ENCODE peak calls at places on chromosomes 13 and 19, in ten cellular contexts. A, M, O, F, Z, Q, Y, J, P and N are unnamed samples.

GRCh38 chr19:18292810-18293641 is 11.6 kb upstream of the JUND start:
- DNase-seq in J (peak; percentile 85), O (peak; percentile 51), M (peak; percentile 60), P (no peak), A (peak; percentile 77), Y (peak; percentile 82), Z (no peak), Q (no peak), F (peak; percentile 84), N (no peak)

GRCh38 chr13:27821566-27821965 is 29.3 kb downstream of the GSX1 start:
- DNase-seq in F (no peak), P (no peak), O (no peak), M (no peak), J (no peak), Q (no peak), Z (no peak), Y (peak; percentile 6), A (peak; percentile 4), N (no peak)

GRCh38 chr19:15618321-15618720 is 3.3 kb downstream of the CYP4F8 start:
- DNase-seq in F (no peak), A (no peak), M (no peak), O (no peak), J (no peak), Z (no peak), Y (no peak), Q (no peak), P (no peak), N (no peak)

GRCh38 chr13:111904701-111905608 is 162.0 kb upstream of the SOX1 start:
- DNase-seq in O (no peak), Q (no peak), F (no peak), A (no peak), P (no peak), Y (no peak), Z (no peak), M (no peak), J (no peak), N (no peak)

GRCh38 chr13:104641309-104641708 is 1575.1 kb upstream of the SLC10A2 start:
- DNase-seq in Y (peak; percentile 47), Z (peak; percentile 2), A (peak; percentile 60), O (no peak), F (no peak), P (no peak), Q (no peak), J (no peak), M (no peak), N (no peak)

GRCh38 chr19:47836038-47836437 is 14.3 kb downstream of the CRX start:
- DNase-seq in M (no peak), J (no peak), F (no peak), P (no peak), Y (no peak), O (no peak), A (no peak), Q (no peak), Z (no peak), N (no peak)

GRCh38 chr19:11151181-11151580 is 4.4 kb downstream of the SPC24 start:
- DNase-seq in Q (no peak), Y (peak; percentile 90), P (no peak), M (no peak), F (no peak), Z (no peak), J (no peak), A (no peak), O (no peak), N (no peak)

GRCh38 chr13:27280009-27280646 is 9.5 kb downstream of the RASL11A start:
- DNase-seq in O (no peak), Z (no peak), J (no peak), Y (peak; percentile 55), P (no peak), Q (peak; percentile 83), F (no peak), M (no peak), A (no peak), N (no peak)

GRCh38 chr13:42615691-42616090 is 41.7 kb downstream of the TNFSF11 start:
- DNase-seq in Y (peak; percentile 61), P (peak; percentile 42), A (peak; percentile 47), M (no peak), O (peak; percentile 46), Q (no peak), F (no peak), J (no peak), Z (peak; percentile 45), N (no peak)